ENCODE peak calls at places on chromosome 14, in eight cellular contexts. One of them, this sample, is unnamed.

GRCh38 chr14:100586520-100587247 is 533 bp downstream of the BEGAIN start:
- DNase-seq in spleen: peak; percentile 48
- DNase-seq in heart left ventricle: peak; percentile 21
- DNase-seq in activated CD8-positive, alpha-beta T cell treated with anti-CD3 and anti-CD28 coated beads for 36 hours: peak; percentile 46
- DNase-seq in hepatocyte: peak; percentile 48
- DNase-seq in fibroblast of the aortic adventitia: no peak
- DNase-seq in RWPE1: peak; percentile 57
- DNase-seq in GM20000: peak; percentile 63
- DNase-seq in this sample: no peak

GRCh38 chr14:90797451-90797850 is 18.8 kb downstream of the TTC7B start:
- DNase-seq in spleen: no peak
- DNase-seq in heart left ventricle: no peak
- DNase-seq in activated CD8-positive, alpha-beta T cell treated with anti-CD3 and anti-CD28 coated beads for 36 hours: no peak
- DNase-seq in hepatocyte: no peak
- DNase-seq in fibroblast of the aortic adventitia: no peak
- DNase-seq in RWPE1: no peak
- DNase-seq in GM20000: no peak
- DNase-seq in this sample: no peak

GRCh38 chr14:104633276-104633861 is 28.8 kb upstream of the TMEM179 start:
- DNase-seq in spleen: no peak
- DNase-seq in heart left ventricle: no peak
- DNase-seq in activated CD8-positive, alpha-beta T cell treated with anti-CD3 and anti-CD28 coated beads for 36 hours: no peak
- DNase-seq in hepatocyte: no peak
- DNase-seq in fibroblast of the aortic adventitia: no peak
- DNase-seq in RWPE1: no peak
- DNase-seq in GM20000: no peak
- DNase-seq in this sample: no peak

GRCh38 chr14:105197274-105197673 is 16.2 kb upstream of the NUDT14 start:
- DNase-seq in spleen: no peak
- DNase-seq in heart left ventricle: peak; percentile 82
- DNase-seq in activated CD8-positive, alpha-beta T cell treated with anti-CD3 and anti-CD28 coated beads for 36 hours: peak; percentile 68
- DNase-seq in hepatocyte: peak; percentile 38
- DNase-seq in fibroblast of the aortic adventitia: peak; percentile 86
- DNase-seq in RWPE1: no peak
- DNase-seq in GM20000: no peak
- DNase-seq in this sample: peak; percentile 23

GRCh38 chr14:87467578-87467977 is 525.4 kb downstream of the GALC start:
- DNase-seq in spleen: no peak
- DNase-seq in heart left ventricle: no peak
- DNase-seq in activated CD8-positive, alpha-beta T cell treated with anti-CD3 and anti-CD28 coated beads for 36 hours: no peak
- DNase-seq in hepatocyte: no peak
- DNase-seq in fibroblast of the aortic adventitia: no peak
- DNase-seq in RWPE1: no peak
- DNase-seq in GM20000: no peak
- DNase-seq in this sample: no peak

GRCh38 chr14:36513451-36514277 is 6.4 kb downstream of the NKX2-1 start:
- DNase-seq in spleen: no peak
- DNase-seq in heart left ventricle: no peak
- DNase-seq in activated CD8-positive, alpha-beta T cell treated with anti-CD3 and anti-CD28 coated beads for 36 hours: no peak
- DNase-seq in hepatocyte: no peak
- DNase-seq in fibroblast of the aortic adventitia: no peak
- DNase-seq in RWPE1: no peak
- DNase-seq in GM20000: peak; percentile 30
- DNase-seq in this sample: no peak

GRCh38 chr14:104297721-104298401 is 159.5 kb downstream of the KIF26A start:
- DNase-seq in spleen: peak; percentile 71
- DNase-seq in heart left ventricle: peak; percentile 14
- DNase-seq in activated CD8-positive, alpha-beta T cell treated with anti-CD3 and anti-CD28 coated beads for 36 hours: no peak
- DNase-seq in hepatocyte: no peak
- DNase-seq in fibroblast of the aortic adventitia: no peak
- DNase-seq in RWPE1: no peak
- DNase-seq in GM20000: no peak
- DNase-seq in this sample: no peak

GRCh38 chr14:100059433-100059781 is 5.8 kb upstream of the EVL start:
- DNase-seq in spleen: no peak
- DNase-seq in heart left ventricle: no peak
- DNase-seq in activated CD8-positive, alpha-beta T cell treated with anti-CD3 and anti-CD28 coated beads for 36 hours: peak; percentile 28
- DNase-seq in hepatocyte: peak; percentile 46
- DNase-seq in fibroblast of the aortic adventitia: no peak
- DNase-seq in RWPE1: peak; percentile 74
- DNase-seq in GM20000: no peak
- DNase-seq in this sample: no peak

GRCh38 chr14:35989736-35990135 is 163.6 kb downstream of the BRMS1L start:
- DNase-seq in spleen: no peak
- DNase-seq in heart left ventricle: no peak
- DNase-seq in activated CD8-positive, alpha-beta T cell treated with anti-CD3 and anti-CD28 coated beads for 36 hours: no peak
- DNase-seq in hepatocyte: no peak
- DNase-seq in fibroblast of the aortic adventitia: no peak
- DNase-seq in RWPE1: no peak
- DNase-seq in GM20000: no peak
- DNase-seq in this sample: no peak

GRCh38 chr14:38850664-38851063 is 252.4 kb downstream of the SEC23A start:
- DNase-seq in spleen: no peak
- DNase-seq in heart left ventricle: no peak
- DNase-seq in activated CD8-positive, alpha-beta T cell treated with anti-CD3 and anti-CD28 coated beads for 36 hours: no peak
- DNase-seq in hepatocyte: no peak
- DNase-seq in fibroblast of the aortic adventitia: no peak
- DNase-seq in RWPE1: no peak
- DNase-seq in GM20000: no peak
- DNase-seq in this sample: no peak

GRCh38 chr14:104291123-104292000 is 153.0 kb downstream of the KIF26A start:
- DNase-seq in spleen: no peak
- DNase-seq in heart left ventricle: peak; percentile 11
- DNase-seq in activated CD8-positive, alpha-beta T cell treated with anti-CD3 and anti-CD28 coated beads for 36 hours: no peak
- DNase-seq in hepatocyte: no peak
- DNase-seq in fibroblast of the aortic adventitia: no peak
- DNase-seq in RWPE1: no peak
- DNase-seq in GM20000: no peak
- DNase-seq in this sample: no peak

DNA sequence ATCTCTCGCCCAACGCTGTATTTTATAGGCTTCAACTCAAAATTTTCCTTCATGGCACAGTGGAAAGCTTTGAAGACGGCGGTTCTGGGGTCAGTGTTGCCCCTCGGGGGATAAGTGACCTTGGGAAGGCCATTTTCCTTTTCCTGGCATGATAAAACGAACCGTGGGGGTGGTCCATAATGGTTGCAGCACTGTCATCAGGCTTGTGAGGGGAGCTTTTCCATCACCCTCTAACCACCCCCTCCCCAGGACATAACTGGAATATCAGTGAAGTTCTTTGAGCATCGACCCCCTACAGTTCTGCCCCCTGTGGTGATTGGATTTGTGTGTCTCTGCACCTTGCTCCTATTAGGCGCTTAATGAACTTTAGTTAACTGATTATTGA is 16.0 kb downstream of the FOS start:
- DNase-seq in spleen: no peak
- DNase-seq in heart left ventricle: no peak
- DNase-seq in activated CD8-positive, alpha-beta T cell treated with anti-CD3 and anti-CD28 coated beads for 36 hours: no peak
- DNase-seq in hepatocyte: peak; percentile 45
- DNase-seq in fibroblast of the aortic adventitia: no peak
- DNase-seq in RWPE1: peak; percentile 24
- DNase-seq in GM20000: no peak
- DNase-seq in this sample: no peak
- TF ChIP-seq CTCF in spleen: no peak
- TF ChIP-seq CTCF in heart left ventricle: peak; percentile 12
- TF ChIP-seq CTCF in activated CD8-positive, alpha-beta T cell treated with anti-CD3 and anti-CD28 coated beads for 36 hours: peak; percentile 39
- TF ChIP-seq CTCF in hepatocyte: no peak
- TF ChIP-seq CTCF in fibroblast of the aortic adventitia: peak; percentile 20
- TF ChIP-seq CTCF in RWPE1: peak; percentile 20
- TF ChIP-seq CTCF in GM20000: no peak
- TF ChIP-seq CTCF in this sample: peak; percentile 6

GRCh38 chr14:92886337-92886736 is 36.6 kb upstream of the CHGA start:
- DNase-seq in spleen: no peak
- DNase-seq in heart left ventricle: no peak
- DNase-seq in activated CD8-positive, alpha-beta T cell treated with anti-CD3 and anti-CD28 coated beads for 36 hours: no peak
- DNase-seq in hepatocyte: no peak
- DNase-seq in fibroblast of the aortic adventitia: no peak
- DNase-seq in RWPE1: no peak
- DNase-seq in GM20000: no peak
- DNase-seq in this sample: no peak

GRCh38 chr14:92884410-92884809 is 38.5 kb upstream of the CHGA start:
- DNase-seq in spleen: no peak
- DNase-seq in heart left ventricle: no peak
- DNase-seq in activated CD8-positive, alpha-beta T cell treated with anti-CD3 and anti-CD28 coated beads for 36 hours: no peak
- DNase-seq in hepatocyte: no peak
- DNase-seq in fibroblast of the aortic adventitia: no peak
- DNase-seq in RWPE1: no peak
- DNase-seq in GM20000: no peak
- DNase-seq in this sample: no peak

GRCh38 chr14:92883066-92883465 is 39.9 kb upstream of the CHGA start:
- DNase-seq in spleen: no peak
- DNase-seq in heart left ventricle: no peak
- DNase-seq in activated CD8-positive, alpha-beta T cell treated with anti-CD3 and anti-CD28 coated beads for 36 hours: no peak
- DNase-seq in hepatocyte: no peak
- DNase-seq in fibroblast of the aortic adventitia: no peak
- DNase-seq in RWPE1: no peak
- DNase-seq in GM20000: no peak
- DNase-seq in this sample: no peak

GRCh38 chr14:92887157-92887556 is 35.8 kb upstream of the CHGA start:
- DNase-seq in spleen: no peak
- DNase-seq in heart left ventricle: no peak
- DNase-seq in activated CD8-positive, alpha-beta T cell treated with anti-CD3 and anti-CD28 coated beads for 36 hours: no peak
- DNase-seq in hepatocyte: no peak
- DNase-seq in fibroblast of the aortic adventitia: no peak
- DNase-seq in RWPE1: no peak
- DNase-seq in GM20000: no peak
- DNase-seq in this sample: no peak

GRCh38 chr14:92885279-92886061 is 37.5 kb upstream of the CHGA start:
- DNase-seq in spleen: no peak
- DNase-seq in heart left ventricle: no peak
- DNase-seq in activated CD8-positive, alpha-beta T cell treated with anti-CD3 and anti-CD28 coated beads for 36 hours: no peak
- DNase-seq in hepatocyte: no peak
- DNase-seq in fibroblast of the aortic adventitia: no peak
- DNase-seq in RWPE1: no peak
- DNase-seq in GM20000: no peak
- DNase-seq in this sample: no peak
- TF ChIP-seq CTCF in spleen: no peak
- TF ChIP-seq CTCF in heart left ventricle: no peak
- TF ChIP-seq CTCF in activated CD8-positive, alpha-beta T cell treated with anti-CD3 and anti-CD28 coated beads for 36 hours: no peak
- TF ChIP-seq CTCF in hepatocyte: no peak
- TF ChIP-seq CTCF in fibroblast of the aortic adventitia: no peak
- TF ChIP-seq CTCF in RWPE1: no peak
- TF ChIP-seq CTCF in GM20000: no peak
- TF ChIP-seq CTCF in this sample: no peak

GRCh38 chr14:63852817-63853730 is at the start of gene SYNE2:
- DNase-seq in spleen: peak; percentile 94
- DNase-seq in heart left ventricle: peak; percentile 83
- DNase-seq in activated CD8-positive, alpha-beta T cell treated with anti-CD3 and anti-CD28 coated beads for 36 hours: peak; percentile 84
- DNase-seq in hepatocyte: peak; percentile 89
- DNase-seq in fibroblast of the aortic adventitia: peak; percentile 65
- DNase-seq in RWPE1: peak; percentile 79
- DNase-seq in GM20000: peak; percentile 95
- DNase-seq in this sample: no peak
- TF ChIP-seq CTCF in spleen: peak; percentile 53
- TF ChIP-seq CTCF in heart left ventricle: peak; percentile 51
- TF ChIP-seq CTCF in activated CD8-positive, alpha-beta T cell treated with anti-CD3 and anti-CD28 coated beads for 36 hours: no peak
- TF ChIP-seq CTCF in hepatocyte: peak; percentile 33
- TF ChIP-seq CTCF in fibroblast of the aortic adventitia: peak; percentile 14
- TF ChIP-seq CTCF in RWPE1: peak; percentile 31
- TF ChIP-seq CTCF in GM20000: peak; percentile 12
- TF ChIP-seq CTCF in this sample: no peak

GRCh38 chr14:24275524-24276139 is 4.2 kb upstream of the RABGGTA start:
- DNase-seq in spleen: no peak
- DNase-seq in heart left ventricle: no peak
- DNase-seq in activated CD8-positive, alpha-beta T cell treated with anti-CD3 and anti-CD28 coated beads for 36 hours: no peak
- DNase-seq in hepatocyte: no peak
- DNase-seq in fibroblast of the aortic adventitia: no peak
- DNase-seq in RWPE1: no peak
- DNase-seq in GM20000: no peak
- DNase-seq in this sample: no peak

GRCh38 chr14:24282736-24283135 is 11.3 kb upstream of the RABGGTA start:
- DNase-seq in spleen: peak; percentile 59
- DNase-seq in heart left ventricle: no peak
- DNase-seq in activated CD8-positive, alpha-beta T cell treated with anti-CD3 and anti-CD28 coated beads for 36 hours: no peak
- DNase-seq in hepatocyte: no peak
- DNase-seq in fibroblast of the aortic adventitia: no peak
- DNase-seq in RWPE1: no peak
- DNase-seq in GM20000: no peak
- DNase-seq in this sample: no peak

GRCh38 chr14:24277606-24278321 is 6.4 kb upstream of the RABGGTA start:
- DNase-seq in spleen: peak; percentile 83
- DNase-seq in heart left ventricle: no peak
- DNase-seq in activated CD8-positive, alpha-beta T cell treated with anti-CD3 and anti-CD28 coated beads for 36 hours: peak; percentile 49
- DNase-seq in hepatocyte: no peak
- DNase-seq in fibroblast of the aortic adventitia: no peak
- DNase-seq in RWPE1: no peak
- DNase-seq in GM20000: no peak
- DNase-seq in this sample: no peak

GRCh38 chr14:24280797-24281460 is 9.5 kb upstream of the RABGGTA start:
- DNase-seq in spleen: no peak
- DNase-seq in heart left ventricle: no peak
- DNase-seq in activated CD8-positive, alpha-beta T cell treated with anti-CD3 and anti-CD28 coated beads for 36 hours: no peak
- DNase-seq in hepatocyte: no peak
- DNase-seq in fibroblast of the aortic adventitia: peak; percentile 57
- DNase-seq in RWPE1: no peak
- DNase-seq in GM20000: no peak
- DNase-seq in this sample: no peak

DNA sequence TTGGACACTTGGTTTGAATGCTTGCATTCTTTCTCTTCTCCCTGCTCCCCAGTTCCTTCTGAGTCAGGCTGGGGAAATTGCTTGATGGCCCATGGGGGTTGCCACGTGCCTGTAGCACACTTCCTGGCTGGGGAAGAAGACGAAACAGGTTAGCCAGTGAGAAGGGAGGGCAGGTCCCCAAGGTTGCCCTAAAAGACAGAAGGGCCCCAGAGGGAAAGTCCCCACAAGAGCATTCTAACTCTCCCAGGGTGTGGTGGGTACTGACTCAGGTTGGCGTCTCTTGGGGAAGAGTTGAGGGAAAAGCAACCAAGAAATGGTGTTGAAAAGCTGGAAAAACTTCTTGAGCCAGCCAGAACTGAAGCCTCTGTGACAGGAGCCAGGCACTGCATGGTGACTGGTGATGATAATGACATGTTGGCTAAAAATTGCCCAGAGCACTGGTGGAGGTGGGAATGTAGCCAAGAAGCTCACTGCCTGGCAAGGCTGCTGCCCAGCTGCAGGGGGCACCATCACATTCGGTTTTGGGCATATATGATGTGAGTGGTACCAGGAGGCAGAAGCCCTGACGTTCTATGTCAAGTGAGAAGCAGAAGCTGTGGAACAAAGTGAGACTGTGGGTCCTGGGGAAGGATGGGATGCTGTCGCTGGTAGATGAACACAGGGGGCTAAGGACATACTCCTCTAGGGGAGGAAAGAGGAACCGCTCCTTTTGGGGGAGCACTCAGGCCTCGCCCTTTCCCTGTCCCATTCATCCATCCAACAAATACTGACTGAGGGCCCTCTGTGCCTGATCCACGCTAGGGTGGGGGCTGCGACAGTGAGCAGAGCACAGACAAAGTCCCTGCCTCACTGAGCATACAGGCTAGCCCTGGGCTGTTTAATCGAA is 8.1 kb upstream of the RABGGTA start:
- DNase-seq in spleen: peak; percentile 83
- DNase-seq in heart left ventricle: peak; percentile 81
- DNase-seq in activated CD8-positive, alpha-beta T cell treated with anti-CD3 and anti-CD28 coated beads for 36 hours: peak; percentile 76
- DNase-seq in hepatocyte: no peak
- DNase-seq in fibroblast of the aortic adventitia: no peak
- DNase-seq in RWPE1: no peak
- DNase-seq in GM20000: peak; percentile 35
- DNase-seq in this sample: no peak
- TF ChIP-seq CTCF in spleen: peak; percentile 52
- TF ChIP-seq CTCF in heart left ventricle: peak; percentile 55
- TF ChIP-seq CTCF in activated CD8-positive, alpha-beta T cell treated with anti-CD3 and anti-CD28 coated beads for 36 hours: peak; percentile 53
- TF ChIP-seq CTCF in hepatocyte: no peak
- TF ChIP-seq CTCF in fibroblast of the aortic adventitia: no peak
- TF ChIP-seq CTCF in RWPE1: no peak
- TF ChIP-seq CTCF in GM20000: peak; percentile 8
- TF ChIP-seq CTCF in this sample: peak; percentile 17